ENCODE peak calls at places on chromosomes 5 and 9, in five cellular contexts. Z, W, S, T and J are unnamed samples.

GRCh38 chr9:119044801-119045200 is 324.4 kb downstream of the BRINP1 start:
- DNase-seq in Z (peak; percentile 31), W (peak; percentile 47), S (peak; percentile 30), T (no peak), J (no peak)

GRCh38 chr9:137077758-137078693 is 709 bp downstream of the UAP1L1 start:
- DNase-seq in Z (peak; percentile 28), W (no peak), S (no peak), T (no peak), J (no peak)

GRCh38 chr5:68467791-68468190 is 252.2 kb downstream of the PIK3R1 start:
- DNase-seq in Z (no peak), W (no peak), S (peak; percentile 8), T (no peak), J (no peak)

GRCh38 chr5:93076566-93076965 is 504.5 kb downstream of the NR2F1-AS1 start:
- DNase-seq in Z (no peak), W (no peak), S (no peak), T (no peak), J (no peak)

GRCh38 chr5:43396762-43397304 is 15.4 kb downstream of the CCL28 start:
- DNase-seq in Z (no peak), W (no peak), S (peak; percentile 22), T (peak; percentile 35), J (peak; percentile 78)

GRCh38 chr9:133707065-133707760 is 30.9 kb downstream of the SARDH start:
- DNase-seq in Z (no peak), W (no peak), S (no peak), T (no peak), J (no peak)

GRCh38 chr5:173890195-173890951 is 2.2 kb downstream of the CPEB4 start:
- DNase-seq in Z (peak; percentile 30), W (no peak), S (peak; percentile 24), T (peak; percentile 39), J (peak; percentile 42)

GRCh38 chr9:134502261-134503211 is 139.1 kb upstream of the COL5A1 start:
- DNase-seq in Z (peak; percentile 99), W (no peak), S (peak; percentile 94), T (no peak), J (peak; percentile 79)

GRCh38 chr5:132734687-132735086 is 2.7 kb downstream of the KIF3A start:
- DNase-seq in Z (no peak), W (no peak), S (no peak), T (no peak), J (no peak)

GRCh38 chr9:106970219-106970975 is 107.4 kb downstream of the ZNF462 start:
- DNase-seq in Z (no peak), W (no peak), S (no peak), T (no peak), J (no peak)
- H3K27ac ChIP-seq in Z (peak overlapping the region; percentile 28), W (no peak overlapping the region), S (no peak overlapping the region), T (peak overlapping the region; percentile 32), J (no peak overlapping the region)

GRCh38 chr9:6270896-6271295 is 55.3 kb downstream of the IL33 start:
- DNase-seq in Z (peak; percentile 4), W (no peak), S (no peak), T (no peak), J (no peak)
- H2AFZ ChIP-seq in Z (no peak overlapping the region), W (no peak overlapping the region), S (no peak overlapping the region), T (no peak overlapping the region), J (no peak overlapping the region)

GRCh38 chr5:180115326-180116076 is 43.9 kb upstream of the RNF130 start:
- DNase-seq in Z (no peak), W (no peak), S (no peak), T (no peak), J (no peak)
- H3K27ac ChIP-seq in Z (no peak overlapping the region), W (no peak overlapping the region), S (no peak overlapping the region), T (no peak overlapping the region), J (no peak overlapping the region)

DNA sequence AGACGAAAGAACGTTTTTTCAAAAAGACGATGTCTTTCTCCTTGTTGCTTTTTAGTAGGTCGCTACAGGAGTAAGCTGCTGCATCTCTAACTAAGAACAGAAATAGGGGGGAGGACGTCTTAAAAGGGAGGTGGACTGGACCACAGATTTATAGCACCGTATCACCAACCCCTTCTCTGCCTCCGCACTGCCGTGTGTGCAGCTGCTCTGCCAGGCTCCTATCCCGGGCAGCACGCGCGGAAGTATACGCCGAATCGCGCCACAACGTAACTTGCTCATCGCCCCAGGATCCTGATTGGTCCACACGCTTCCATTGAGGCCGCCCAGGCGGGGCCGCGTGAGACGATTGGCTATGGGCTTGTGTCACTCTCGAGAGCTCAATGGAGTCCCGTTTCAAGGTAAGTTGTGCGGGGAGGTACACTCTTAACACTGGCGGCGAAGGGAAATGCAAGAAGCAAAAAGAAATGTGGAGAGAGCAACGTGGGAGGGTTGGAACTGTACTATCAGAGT is at the start of gene ELAVL2:
- DNase-seq in Z (peak; percentile 88), W (peak; percentile 98), S (peak; percentile 95), T (peak; percentile 99), J (peak; percentile 98)
- H2AFZ ChIP-seq in Z (no peak within 1 kb of the TSS), W (peak within 1 kb of the TSS; percentile 81), S (peak within 1 kb of the TSS; percentile 66), T (no peak within 1 kb of the TSS), J (peak within 1 kb of the TSS; percentile 89)

GRCh38 chr5:178115835-178116405 is 2.6 kb downstream of the N4BP3 start:
- DNase-seq in Z (no peak), W (peak; percentile 74), S (no peak), T (peak; percentile 69), J (no peak)

GRCh38 chr5:178113841-178114324 is 551 bp downstream of the N4BP3 start:
- DNase-seq in Z (no peak), W (no peak), S (no peak), T (no peak), J (no peak)

GRCh38 chr5:178113141-178113787 is at the start of gene N4BP3:
- DNase-seq in Z (peak; percentile 53), W (peak; percentile 77), S (peak; percentile 91), T (peak; percentile 89), J (peak; percentile 58)

GRCh38 chr5:178115136-178115834 is 2.0 kb downstream of the N4BP3 start:
- DNase-seq in Z (no peak), W (peak; percentile 77), S (no peak), T (peak; percentile 93), J (no peak)

DNA sequence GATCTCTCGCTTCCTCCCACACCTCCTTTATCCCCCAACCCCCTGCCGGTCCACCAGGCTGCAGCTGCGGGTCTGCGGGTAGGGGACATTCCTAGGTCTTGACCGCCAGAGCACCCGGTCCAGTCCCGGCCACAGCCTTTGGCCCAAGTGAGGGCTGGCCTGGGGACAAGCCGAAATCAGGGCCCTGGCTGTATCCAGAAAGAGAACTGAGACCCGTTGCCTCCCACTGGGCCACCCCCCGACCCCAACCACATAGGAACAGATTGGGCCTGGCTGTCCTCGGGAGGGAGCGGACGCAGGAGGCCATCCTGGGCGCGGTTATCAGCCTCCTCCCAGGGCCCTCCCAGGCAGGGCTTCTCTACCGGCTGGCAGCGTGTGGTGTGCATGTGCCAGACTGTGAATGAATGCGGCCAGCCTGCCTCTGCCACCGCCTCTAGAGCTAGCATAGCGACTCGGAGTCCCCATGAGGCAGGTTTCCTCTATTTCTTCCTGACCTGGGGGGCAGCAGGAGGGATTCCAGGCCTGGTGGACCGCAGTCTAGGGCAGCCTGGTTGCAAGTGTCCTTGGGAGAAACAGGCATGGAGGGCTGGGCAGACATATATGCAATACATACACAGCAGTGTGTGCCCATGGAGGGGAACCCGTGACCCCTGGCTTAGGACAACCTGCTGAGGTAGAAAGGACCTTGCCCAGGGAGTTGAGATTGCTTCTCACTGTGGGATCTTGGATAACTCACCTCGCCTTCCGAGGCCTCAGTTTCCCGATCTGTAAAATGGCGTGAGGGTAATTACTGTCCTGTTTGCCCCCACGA is 1.2 kb downstream of the N4BP3 start:
- DNase-seq in Z (no peak), W (peak; percentile 40), S (no peak), T (no peak), J (no peak)
- H3K27ac ChIP-seq in Z (no peak overlapping the region), W (peak overlapping the region; percentile 20), S (no peak overlapping the region), T (no peak overlapping the region), J (no peak overlapping the region)

GRCh38 chr5:69493235-69493925 is 790 bp downstream of the OCLN start:
- DNase-seq in Z (peak; percentile 33), W (peak; percentile 45), S (peak; percentile 72), T (peak; percentile 56), J (peak; percentile 41)

GRCh38 chr5:69491027-69491426 is 1.6 kb upstream of the OCLN start:
- DNase-seq in Z (no peak), W (no peak), S (no peak), T (no peak), J (no peak)

GRCh38 chr5:69494481-69494880 is 1.9 kb downstream of the OCLN start:
- DNase-seq in Z (no peak), W (no peak), S (no peak), T (no peak), J (no peak)

GRCh38 chr5:69492391-69493234 is at the start of gene OCLN:
- DNase-seq in Z (peak; percentile 28), W (peak; percentile 76), S (peak; percentile 90), T (peak; percentile 94), J (peak; percentile 81)

GRCh38 chr5:69491838-69492390 is 676 bp upstream of the OCLN start:
- DNase-seq in Z (no peak), W (no peak), S (no peak), T (no peak), J (no peak)
- H2AFZ ChIP-seq in Z (no peak overlapping the region), W (peak overlapping the region; percentile 99), S (peak overlapping the region; percentile 43), T (peak overlapping the region; percentile 16), J (peak overlapping the region; percentile 79)

GRCh38 chr5:130335116-130335515 is 430.9 kb downstream of the CHSY3 start:
- DNase-seq in Z (peak; percentile 46), W (no peak), S (no peak), T (no peak), J (peak; percentile 11)

GRCh38 chr5:130331332-130331731 is 427.1 kb downstream of the CHSY3 start:
- DNase-seq in Z (no peak), W (no peak), S (no peak), T (no peak), J (no peak)

GRCh38 chr5:130337179-130337888 is 433.1 kb downstream of the CHSY3 start:
- DNase-seq in Z (peak; percentile 84), W (no peak), S (peak; percentile 36), T (no peak), J (peak; percentile 61)

DNA sequence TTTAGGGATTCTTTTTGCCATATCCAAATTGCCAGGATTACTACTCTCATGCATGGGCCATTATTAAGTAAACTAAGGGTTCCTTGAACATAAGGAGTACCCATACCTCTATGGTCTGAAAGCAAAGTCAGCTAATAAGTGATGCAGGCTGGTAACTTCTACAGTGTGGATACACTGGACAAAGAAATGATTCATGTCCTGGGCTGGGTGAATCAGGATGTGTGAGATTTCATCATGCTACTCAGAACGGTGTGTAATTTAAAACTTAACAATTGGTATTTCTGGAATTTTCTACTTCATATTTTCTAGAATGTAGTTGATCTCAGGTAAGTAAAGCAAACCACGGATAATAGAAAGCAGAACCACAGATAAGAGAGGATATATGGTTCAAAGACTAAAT is 428.8 kb downstream of the CHSY3 start:
- DNase-seq in Z (peak; percentile 46), W (no peak), S (no peak), T (no peak), J (peak; percentile 83)
- H3K27ac ChIP-seq in Z (no peak overlapping the region), W (no peak overlapping the region), S (no peak overlapping the region), T (no peak overlapping the region), J (peak overlapping the region; percentile 39)

GRCh38 chr5:1110260-1110929 is 1.5 kb downstream of the SLC12A7 start:
- DNase-seq in Z (no peak), W (no peak), S (no peak), T (no peak), J (peak; percentile 10)
- H2AFZ ChIP-seq in Z (no peak overlapping the region), W (peak overlapping the region; percentile 94), S (no peak overlapping the region), T (no peak overlapping the region), J (no peak overlapping the region)

GRCh38 chr5:72506150-72506549 is 1.1 kb downstream of the ZNF366 start:
- DNase-seq in Z (no peak), W (no peak), S (no peak), T (no peak), J (no peak)
- H3K27ac ChIP-seq in Z (no peak overlapping the region), W (no peak overlapping the region), S (no peak overlapping the region), T (no peak overlapping the region), J (no peak overlapping the region)